ENCODE peak calls at places on chromosomes 5 and 9, in seven cellular contexts. One of them, this sample, is unnamed.

GRCh38 chr9:27385606-27386005 is 88.7 kb upstream of the EQTN start:
- DNase-seq in neuronal stem cell: no peak
- DNase-seq in mesenchymal stem cell: no peak
- DNase-seq in H9: no peak
- DNase-seq in IMR-90: no peak
- DNase-seq in mesendoderm: no peak
- DNase-seq in H1: no peak
- DNase-seq in this sample: peak; percentile 59

GRCh38 chr5:180324633-180324955 is 28.5 kb downstream of the GFPT2 start:
- DNase-seq in neuronal stem cell: no peak
- DNase-seq in mesenchymal stem cell: no peak
- DNase-seq in H9: no peak
- DNase-seq in IMR-90: no peak
- DNase-seq in mesendoderm: no peak
- DNase-seq in H1: no peak
- DNase-seq in this sample: no peak

GRCh38 chr5:124948062-124948753 is 201.8 kb upstream of the ZNF608 start:
- DNase-seq in neuronal stem cell: no peak
- DNase-seq in mesenchymal stem cell: peak; percentile 24
- DNase-seq in H9: no peak
- DNase-seq in IMR-90: no peak
- DNase-seq in mesendoderm: no peak
- DNase-seq in H1: no peak
- DNase-seq in this sample: no peak

GRCh38 chr5:6812800-6813731 is 99.8 kb downstream of the TENT4A start:
- DNase-seq in neuronal stem cell: no peak
- DNase-seq in mesenchymal stem cell: no peak
- DNase-seq in H9: no peak
- DNase-seq in IMR-90: peak; percentile 16
- DNase-seq in mesendoderm: no peak
- DNase-seq in H1: no peak
- DNase-seq in this sample: no peak

GRCh38 chr9:131335356-131335755 is 45.8 kb downstream of the PLPP7 start:
- DNase-seq in neuronal stem cell: no peak
- DNase-seq in mesenchymal stem cell: no peak
- DNase-seq in H9: no peak
- DNase-seq in IMR-90: no peak
- DNase-seq in mesendoderm: no peak
- DNase-seq in H1: no peak
- DNase-seq in this sample: no peak

GRCh38 chr5:56737002-56737621 is 78.2 kb upstream of the MAP3K1 start:
- DNase-seq in neuronal stem cell: no peak
- DNase-seq in mesenchymal stem cell: peak; percentile 75
- DNase-seq in H9: no peak
- DNase-seq in IMR-90: peak; percentile 75
- DNase-seq in mesendoderm: no peak
- DNase-seq in H1: no peak
- DNase-seq in this sample: no peak

GRCh38 chr9:68509689-68510088 is 31.0 kb downstream of the TMEM252 start:
- DNase-seq in neuronal stem cell: no peak
- DNase-seq in mesenchymal stem cell: no peak
- DNase-seq in H9: peak; percentile 61
- DNase-seq in IMR-90: no peak
- DNase-seq in mesendoderm: no peak
- DNase-seq in H1: no peak
- DNase-seq in this sample: no peak

GRCh38 chr9:72977670-72978069 is 24.8 kb upstream of the ALDH1A1 start:
- DNase-seq in neuronal stem cell: no peak
- DNase-seq in mesenchymal stem cell: no peak
- DNase-seq in H9: no peak
- DNase-seq in IMR-90: no peak
- DNase-seq in mesendoderm: no peak
- DNase-seq in H1: no peak
- DNase-seq in this sample: no peak

GRCh38 chr9:92263131-92263530 is 30.4 kb downstream of the IARS1 start:
- DNase-seq in neuronal stem cell: no peak
- DNase-seq in mesenchymal stem cell: no peak
- DNase-seq in H9: no peak
- DNase-seq in IMR-90: no peak
- DNase-seq in mesendoderm: no peak
- DNase-seq in H1: no peak
- DNase-seq in this sample: no peak

GRCh38 chr9:108442604-108443277 is 413.0 kb downstream of the ACTL7B start:
- DNase-seq in neuronal stem cell: no peak
- DNase-seq in mesenchymal stem cell: peak; percentile 56
- DNase-seq in H9: no peak
- DNase-seq in IMR-90: peak; percentile 17
- DNase-seq in mesendoderm: no peak
- DNase-seq in H1: no peak
- DNase-seq in this sample: no peak

GRCh38 chr9:89850153-89850552 is 245.3 kb downstream of the GADD45G start:
- DNase-seq in neuronal stem cell: no peak
- DNase-seq in mesenchymal stem cell: peak; percentile 2
- DNase-seq in H9: no peak
- DNase-seq in IMR-90: no peak
- DNase-seq in mesendoderm: no peak
- DNase-seq in H1: no peak
- DNase-seq in this sample: no peak

GRCh38 chr9:89850633-89851325 is 246.0 kb downstream of the GADD45G start:
- DNase-seq in neuronal stem cell: no peak
- DNase-seq in mesenchymal stem cell: peak; percentile 61
- DNase-seq in H9: no peak
- DNase-seq in IMR-90: peak; percentile 34
- DNase-seq in mesendoderm: no peak
- DNase-seq in H1: no peak
- DNase-seq in this sample: no peak

GRCh38 chr9:89853161-89853560 is 248.3 kb downstream of the GADD45G start:
- DNase-seq in neuronal stem cell: no peak
- DNase-seq in mesenchymal stem cell: no peak
- DNase-seq in H9: no peak
- DNase-seq in IMR-90: no peak
- DNase-seq in mesendoderm: no peak
- DNase-seq in H1: no peak
- DNase-seq in this sample: no peak

GRCh38 chr9:89854715-89855475 is 250.1 kb downstream of the GADD45G start:
- DNase-seq in neuronal stem cell: no peak
- DNase-seq in mesenchymal stem cell: no peak
- DNase-seq in H9: peak; percentile 12
- DNase-seq in IMR-90: no peak
- DNase-seq in mesendoderm: no peak
- DNase-seq in H1: peak; percentile 31
- DNase-seq in this sample: no peak

GRCh38 chr9:89853931-89854330 is 249.1 kb downstream of the GADD45G start:
- DNase-seq in neuronal stem cell: no peak
- DNase-seq in mesenchymal stem cell: no peak
- DNase-seq in H9: peak; percentile 20
- DNase-seq in IMR-90: no peak
- DNase-seq in mesendoderm: no peak
- DNase-seq in H1: no peak
- DNase-seq in this sample: no peak
- H3K18ac ChIP-seq in neuronal stem cell: peak overlapping the region; percentile 75
- H3K18ac ChIP-seq in mesenchymal stem cell: no peak overlapping the region
- H3K18ac ChIP-seq in H9: no peak overlapping the region
- H3K18ac ChIP-seq in IMR-90: no peak overlapping the region
- H3K18ac ChIP-seq in mesendoderm: no peak overlapping the region
- H3K18ac ChIP-seq in H1: no peak overlapping the region
- H3K18ac ChIP-seq in this sample: no peak overlapping the region

GRCh38 chr5:92912280-92912679 is 668.7 kb downstream of the NR2F1-AS1 start:
- DNase-seq in neuronal stem cell: peak; percentile 53
- DNase-seq in mesenchymal stem cell: no peak
- DNase-seq in H9: no peak
- DNase-seq in IMR-90: no peak
- DNase-seq in mesendoderm: no peak
- DNase-seq in H1: no peak
- DNase-seq in this sample: no peak
- H3K18ac ChIP-seq in neuronal stem cell: no peak overlapping the region
- H3K18ac ChIP-seq in mesenchymal stem cell: no peak overlapping the region
- H3K18ac ChIP-seq in H9: no peak overlapping the region
- H3K18ac ChIP-seq in IMR-90: no peak overlapping the region
- H3K18ac ChIP-seq in mesendoderm: no peak overlapping the region
- H3K18ac ChIP-seq in H1: no peak overlapping the region
- H3K18ac ChIP-seq in this sample: no peak overlapping the region

DNA sequence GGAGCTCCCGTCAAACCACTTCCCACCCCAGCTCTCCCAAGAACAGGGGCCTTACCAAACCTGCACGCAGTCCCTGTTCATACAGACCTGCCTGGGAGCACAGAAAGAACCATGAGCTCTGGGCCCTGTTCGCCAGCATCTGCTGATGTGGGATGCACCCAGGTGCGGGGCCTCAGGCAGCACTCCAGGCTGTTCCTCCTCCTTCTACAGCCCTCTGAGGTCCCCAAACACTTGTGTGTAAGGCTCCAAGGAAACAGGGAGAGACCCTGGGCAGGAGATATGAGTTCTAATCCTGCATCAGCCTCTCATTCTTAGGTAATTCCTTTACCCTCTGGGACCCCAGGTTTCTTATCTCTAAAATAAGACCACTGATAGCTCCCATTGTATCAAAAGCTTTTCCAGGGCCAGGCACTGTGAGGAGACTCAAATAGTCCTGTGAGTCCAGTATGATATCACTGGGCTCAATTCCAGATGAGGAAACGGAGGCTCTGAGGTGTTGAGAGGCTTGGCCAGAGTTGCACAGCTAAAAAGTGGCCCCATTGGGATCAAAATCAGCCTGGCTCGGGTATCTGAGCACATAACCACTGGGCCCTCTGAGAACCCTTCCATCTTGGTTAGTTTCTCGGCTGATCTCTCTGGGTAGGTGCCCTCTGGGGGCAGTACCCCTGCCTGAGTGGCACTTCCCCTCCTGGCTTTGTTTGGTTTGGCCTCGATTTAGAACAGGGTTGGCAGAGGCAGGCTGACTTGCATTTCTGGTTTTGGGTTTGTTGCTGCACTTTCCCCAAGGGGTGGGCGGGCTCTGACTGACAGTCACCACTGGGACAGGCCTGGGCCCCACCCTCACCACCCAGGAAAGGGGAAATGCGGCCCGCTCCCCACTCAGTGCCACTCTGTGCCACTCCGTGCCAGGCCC is 116.8 kb downstream of the RGS3 start:
- DNase-seq in neuronal stem cell: no peak
- DNase-seq in mesenchymal stem cell: no peak
- DNase-seq in H9: no peak
- DNase-seq in IMR-90: peak; percentile 35
- DNase-seq in mesendoderm: no peak
- DNase-seq in H1: no peak
- DNase-seq in this sample: no peak
- H3K18ac ChIP-seq in neuronal stem cell: peak overlapping the region; percentile 44
- H3K18ac ChIP-seq in mesenchymal stem cell: peak overlapping the region; percentile 46
- H3K18ac ChIP-seq in H9: no peak overlapping the region
- H3K18ac ChIP-seq in IMR-90: peak overlapping the region; percentile 22
- H3K18ac ChIP-seq in mesendoderm: no peak overlapping the region
- H3K18ac ChIP-seq in H1: no peak overlapping the region
- H3K18ac ChIP-seq in this sample: peak overlapping the region; percentile 85

DNA sequence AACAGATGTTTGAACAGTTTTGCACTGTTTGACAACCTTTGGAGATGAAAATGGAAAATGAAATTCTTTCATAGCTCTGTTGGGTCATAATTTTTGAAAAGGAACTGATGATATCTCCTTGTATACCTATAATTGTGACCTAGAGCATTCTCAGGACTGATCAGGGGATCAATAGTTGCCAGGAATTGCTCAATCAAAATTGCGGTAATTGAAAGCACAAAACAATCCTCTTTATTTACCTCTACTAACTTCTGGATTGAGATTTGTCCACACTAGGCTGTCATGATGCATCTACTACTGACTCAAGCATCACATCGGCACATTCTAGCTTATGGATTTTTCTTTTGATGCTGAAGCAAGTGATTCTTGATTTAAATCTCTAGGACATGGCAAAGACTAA is 4.1 kb upstream of the CNTLN start:
- DNase-seq in neuronal stem cell: no peak
- DNase-seq in mesenchymal stem cell: no peak
- DNase-seq in H9: no peak
- DNase-seq in IMR-90: no peak
- DNase-seq in mesendoderm: no peak
- DNase-seq in H1: no peak
- DNase-seq in this sample: no peak
- H3K18ac ChIP-seq in neuronal stem cell: no peak overlapping the region
- H3K18ac ChIP-seq in mesenchymal stem cell: no peak overlapping the region
- H3K18ac ChIP-seq in H9: no peak overlapping the region
- H3K18ac ChIP-seq in IMR-90: no peak overlapping the region
- H3K18ac ChIP-seq in mesendoderm: no peak overlapping the region
- H3K18ac ChIP-seq in H1: no peak overlapping the region
- H3K18ac ChIP-seq in this sample: no peak overlapping the region

GRCh38 chr5:178851951-178852350 is 7.8 kb upstream of the ZNF354B start:
- DNase-seq in neuronal stem cell: no peak
- DNase-seq in mesenchymal stem cell: no peak
- DNase-seq in H9: no peak
- DNase-seq in IMR-90: no peak
- DNase-seq in mesendoderm: no peak
- DNase-seq in H1: no peak
- DNase-seq in this sample: peak; percentile 94
- H3K18ac ChIP-seq in neuronal stem cell: no peak overlapping the region
- H3K18ac ChIP-seq in mesenchymal stem cell: no peak overlapping the region
- H3K18ac ChIP-seq in H9: no peak overlapping the region
- H3K18ac ChIP-seq in IMR-90: no peak overlapping the region
- H3K18ac ChIP-seq in mesendoderm: no peak overlapping the region
- H3K18ac ChIP-seq in H1: no peak overlapping the region
- H3K18ac ChIP-seq in this sample: no peak overlapping the region

GRCh38 chr5:81069965-81070364 is 109.8 kb downstream of the RASGRF2 start:
- DNase-seq in neuronal stem cell: no peak
- DNase-seq in mesenchymal stem cell: no peak
- DNase-seq in H9: no peak
- DNase-seq in IMR-90: no peak
- DNase-seq in mesendoderm: no peak
- DNase-seq in H1: no peak
- DNase-seq in this sample: no peak
- H3K18ac ChIP-seq in neuronal stem cell: no peak overlapping the region
- H3K18ac ChIP-seq in mesenchymal stem cell: no peak overlapping the region
- H3K18ac ChIP-seq in H9: no peak overlapping the region
- H3K18ac ChIP-seq in IMR-90: no peak overlapping the region
- H3K18ac ChIP-seq in mesendoderm: no peak overlapping the region
- H3K18ac ChIP-seq in H1: no peak overlapping the region
- H3K18ac ChIP-seq in this sample: no peak overlapping the region

GRCh38 chr9:14715102-14715501 is 7.4 kb downstream of the CER1 start:
- DNase-seq in neuronal stem cell: no peak
- DNase-seq in mesenchymal stem cell: no peak
- DNase-seq in H9: no peak
- DNase-seq in IMR-90: no peak
- DNase-seq in mesendoderm: peak; percentile 80
- DNase-seq in H1: no peak
- DNase-seq in this sample: no peak
- H3K18ac ChIP-seq in neuronal stem cell: no peak overlapping the region
- H3K18ac ChIP-seq in mesenchymal stem cell: no peak overlapping the region
- H3K18ac ChIP-seq in H9: no peak overlapping the region
- H3K18ac ChIP-seq in IMR-90: no peak overlapping the region
- H3K18ac ChIP-seq in mesendoderm: no peak overlapping the region
- H3K18ac ChIP-seq in H1: no peak overlapping the region
- H3K18ac ChIP-seq in this sample: no peak overlapping the region

This sample was measured in trophoblast cell.